ENCODE peak calls at places on chromosomes 4 and X, in five cellular contexts. One of them, this sample, is unnamed.

GRCh38 chrX:114582698-114583395 is 1.0 kb upstream of the HTR2C start:
- DNase-seq in lower leg skin: no peak
- DNase-seq in esophagus squamous epithelium: no peak
- DNase-seq in IMR-90: no peak
- DNase-seq in A549: no peak
- DNase-seq in this sample: no peak

GRCh38 chr4:169283114-169283509 is 12.4 kb upstream of the SH3RF1 start:
- DNase-seq in lower leg skin: no peak
- DNase-seq in esophagus squamous epithelium: no peak
- DNase-seq in IMR-90: peak; percentile 92
- DNase-seq in A549: peak; percentile 68
- DNase-seq in this sample: peak; percentile 11

GRCh38 chr4:71456841-71457240 is 118.0 kb downstream of the SLC4A4 start:
- DNase-seq in lower leg skin: no peak
- DNase-seq in esophagus squamous epithelium: no peak
- DNase-seq in IMR-90: peak; percentile 91
- DNase-seq in A549: peak; percentile 67
- DNase-seq in this sample: no peak

GRCh38 chr4:39362827-39363226 is 3.3 kb downstream of the RFC1 start:
- DNase-seq in lower leg skin: no peak
- DNase-seq in esophagus squamous epithelium: no peak
- DNase-seq in IMR-90: peak; percentile 88
- DNase-seq in A549: no peak
- DNase-seq in this sample: no peak

GRCh38 chr4:161952382-161952781 is 211.4 kb downstream of the FSTL5 start:
- DNase-seq in lower leg skin: no peak
- DNase-seq in esophagus squamous epithelium: no peak
- DNase-seq in IMR-90: no peak
- DNase-seq in A549: peak; percentile 7
- DNase-seq in this sample: no peak

GRCh38 chr4:186840771-186841301 is 117.2 kb upstream of the FAT1 start:
- DNase-seq in lower leg skin: no peak
- DNase-seq in esophagus squamous epithelium: no peak
- DNase-seq in IMR-90: no peak
- DNase-seq in A549: no peak
- DNase-seq in this sample: no peak

GRCh38 chr4:116599859-116600258 is 485.5 kb downstream of the TRAM1L1 start:
- DNase-seq in lower leg skin: no peak
- DNase-seq in esophagus squamous epithelium: no peak
- DNase-seq in IMR-90: no peak
- DNase-seq in A549: peak; percentile 0
- DNase-seq in this sample: no peak

GRCh38 chr4:10983274-10983673 is 298.7 kb upstream of the CLNK start:
- DNase-seq in lower leg skin: no peak
- DNase-seq in esophagus squamous epithelium: no peak
- DNase-seq in IMR-90: no peak
- DNase-seq in A549: no peak
- DNase-seq in this sample: no peak

GRCh38 chr4:6655924-6656323 is 15.4 kb downstream of the MRFAP1 start:
- DNase-seq in lower leg skin: no peak
- DNase-seq in esophagus squamous epithelium: no peak
- DNase-seq in IMR-90: no peak
- DNase-seq in A549: no peak
- DNase-seq in this sample: no peak

GRCh38 chr4:10296730-10297129 is 160.5 kb downstream of the ZNF518B start:
- DNase-seq in lower leg skin: no peak
- DNase-seq in esophagus squamous epithelium: no peak
- DNase-seq in IMR-90: no peak
- DNase-seq in A549: no peak
- DNase-seq in this sample: no peak

GRCh38 chr4:7960017-7960789 is 20.5 kb upstream of the AFAP1 start:
- DNase-seq in lower leg skin: no peak
- DNase-seq in esophagus squamous epithelium: no peak
- DNase-seq in IMR-90: no peak
- DNase-seq in A549: no peak
- DNase-seq in this sample: no peak

GRCh38 chr4:38366451-38366850 is 297.5 kb upstream of the KLF3 start:
- DNase-seq in lower leg skin: no peak
- DNase-seq in esophagus squamous epithelium: no peak
- DNase-seq in IMR-90: no peak
- DNase-seq in A549: no peak
- DNase-seq in this sample: no peak

GRCh38 chrX:41984628-41985027 is 61.3 kb upstream of the CASK start:
- DNase-seq in lower leg skin: no peak
- DNase-seq in esophagus squamous epithelium: no peak
- DNase-seq in IMR-90: no peak
- DNase-seq in A549: no peak
- DNase-seq in this sample: no peak

GRCh38 chr4:155665054-155665453 is 1.6 kb upstream of the GUCY1A1 start:
- DNase-seq in lower leg skin: no peak
- DNase-seq in esophagus squamous epithelium: no peak
- DNase-seq in IMR-90: no peak
- DNase-seq in A549: no peak
- DNase-seq in this sample: no peak

GRCh38 chrX:134948333-134949241 is 42.2 kb upstream of the SMIM10 start:
- DNase-seq in lower leg skin: no peak
- DNase-seq in esophagus squamous epithelium: no peak
- DNase-seq in IMR-90: peak; percentile 88
- DNase-seq in A549: peak; percentile 84
- DNase-seq in this sample: no peak

GRCh38 chrX:24203072-24203808 is 53.7 kb downstream of the ZFX start:
- DNase-seq in lower leg skin: no peak
- DNase-seq in esophagus squamous epithelium: no peak
- DNase-seq in IMR-90: no peak
- DNase-seq in A549: no peak
- DNase-seq in this sample: no peak

GRCh38 chr4:5366421-5366820 is 315.1 kb downstream of the STK32B start:
- DNase-seq in lower leg skin: no peak
- DNase-seq in esophagus squamous epithelium: no peak
- DNase-seq in IMR-90: peak; percentile 15
- DNase-seq in A549: peak; percentile 93
- DNase-seq in this sample: no peak

GRCh38 chr4:181957088-181957487 is 286.1 kb upstream of the TENM3 start:
- DNase-seq in lower leg skin: no peak
- DNase-seq in esophagus squamous epithelium: no peak
- DNase-seq in IMR-90: peak; percentile 78
- DNase-seq in A549: no peak
- DNase-seq in this sample: no peak

GRCh38 chr4:37892641-37893040 is 1.8 kb downstream of the TBC1D1 start:
- DNase-seq in lower leg skin: no peak
- DNase-seq in esophagus squamous epithelium: no peak
- DNase-seq in IMR-90: no peak
- DNase-seq in A549: no peak
- DNase-seq in this sample: no peak

GRCh38 chr4:10346023-10346422 is 111.2 kb downstream of the ZNF518B start:
- DNase-seq in lower leg skin: no peak
- DNase-seq in esophagus squamous epithelium: no peak
- DNase-seq in IMR-90: peak; percentile 1
- DNase-seq in A549: no peak
- DNase-seq in this sample: no peak

GRCh38 chr4:47032405-47033106 is 1.2 kb downstream of the GABRB1 start:
- DNase-seq in lower leg skin: peak; percentile 84
- DNase-seq in esophagus squamous epithelium: no peak
- DNase-seq in IMR-90: peak; percentile 65
- DNase-seq in A549: peak; percentile 30
- DNase-seq in this sample: peak; percentile 17

GRCh38 chr4:5052726-5053425 is 1.6 kb downstream of the STK32B start:
- DNase-seq in lower leg skin: no peak
- DNase-seq in esophagus squamous epithelium: no peak
- DNase-seq in IMR-90: no peak
- DNase-seq in A549: peak; percentile 9
- DNase-seq in this sample: no peak

GRCh38 chr4:169619518-169619957 is 840 bp upstream of the CLCN3 start:
- DNase-seq in lower leg skin: no peak
- DNase-seq in esophagus squamous epithelium: no peak
- DNase-seq in IMR-90: peak; percentile 54
- DNase-seq in A549: peak; percentile 68
- DNase-seq in this sample: no peak

GRCh38 chr4:56803473-56803872 is 18.0 kb downstream of the SPINK2 start:
- DNase-seq in lower leg skin: no peak
- DNase-seq in esophagus squamous epithelium: no peak
- DNase-seq in IMR-90: no peak
- DNase-seq in A549: no peak
- DNase-seq in this sample: no peak

GRCh38 chr4:1200425-1201035 is 28.1 kb upstream of the SPON2 start:
- DNase-seq in lower leg skin: peak; percentile 88
- DNase-seq in esophagus squamous epithelium: no peak
- DNase-seq in IMR-90: peak; percentile 95
- DNase-seq in A549: no peak
- DNase-seq in this sample: peak; percentile 51

GRCh38 chr4:73446336-73446938 is 10.4 kb downstream of the AFP start:
- DNase-seq in lower leg skin: no peak
- DNase-seq in esophagus squamous epithelium: no peak
- DNase-seq in IMR-90: peak; percentile 63
- DNase-seq in A549: peak; percentile 60
- DNase-seq in this sample: no peak

GRCh38 chr4:37549003-37549402 is 137.2 kb downstream of the RELL1 start:
- DNase-seq in lower leg skin: no peak
- DNase-seq in esophagus squamous epithelium: no peak
- DNase-seq in IMR-90: peak; percentile 67
- DNase-seq in A549: no peak
- DNase-seq in this sample: no peak

GRCh38 chrX:1164322-1165288 is 47.8 kb downstream of the CRLF2 start:
- DNase-seq in lower leg skin: peak; percentile 81
- DNase-seq in esophagus squamous epithelium: no peak
- DNase-seq in IMR-90: no peak
- DNase-seq in A549: peak; percentile 60
- DNase-seq in this sample: no peak

GRCh38 chr4:169993531-169993930 is 32.7 kb downstream of the MFAP3L start:
- DNase-seq in lower leg skin: no peak
- DNase-seq in esophagus squamous epithelium: no peak
- DNase-seq in IMR-90: no peak
- DNase-seq in A549: no peak
- DNase-seq in this sample: no peak

GRCh38 chr4:142475663-142476062 is 370.4 kb downstream of the INPP4B start:
- DNase-seq in lower leg skin: no peak
- DNase-seq in esophagus squamous epithelium: no peak
- DNase-seq in IMR-90: peak; percentile 44
- DNase-seq in A549: peak; percentile 63
- DNase-seq in this sample: no peak

GRCh38 chrX:110403839-110404238 is 45.2 kb downstream of the RTL9 start:
- DNase-seq in lower leg skin: no peak
- DNase-seq in esophagus squamous epithelium: no peak
- DNase-seq in IMR-90: peak; percentile 78
- DNase-seq in A549: no peak
- DNase-seq in this sample: no peak

GRCh38 chr4:147019061-147019460 is 73.4 kb upstream of the TTC29 start:
- DNase-seq in lower leg skin: peak; percentile 88
- DNase-seq in esophagus squamous epithelium: no peak
- DNase-seq in IMR-90: peak; percentile 56
- DNase-seq in A549: peak; percentile 53
- DNase-seq in this sample: peak; percentile 2

GRCh38 chr4:85952518-85952917 is 407.3 kb downstream of the MAPK10 start:
- DNase-seq in lower leg skin: no peak
- DNase-seq in esophagus squamous epithelium: no peak
- DNase-seq in IMR-90: peak; percentile 58
- DNase-seq in A549: peak; percentile 38
- DNase-seq in this sample: no peak

GRCh38 chrX:128717635-128718578 is 665.7 kb upstream of the ACTRT1 start:
- DNase-seq in lower leg skin: no peak
- DNase-seq in esophagus squamous epithelium: no peak
- DNase-seq in IMR-90: no peak
- DNase-seq in A549: no peak
- DNase-seq in this sample: no peak
- TF ChIP-seq POLR2A in lower leg skin: no peak
- TF ChIP-seq POLR2A in esophagus squamous epithelium: no peak
- TF ChIP-seq POLR2A in IMR-90: no peak
- TF ChIP-seq POLR2A in A549: no peak
- TF ChIP-seq POLR2A in this sample: no peak

GRCh38 chrX:46573896-46574336 is 351 bp downstream of the CHST7 start:
- DNase-seq in lower leg skin: peak; percentile 88
- DNase-seq in esophagus squamous epithelium: peak; percentile 12
- DNase-seq in IMR-90: peak; percentile 48
- DNase-seq in A549: peak; percentile 83
- DNase-seq in this sample: no peak

GRCh38 chrX:46575586-46575985 is 2.0 kb downstream of the CHST7 start:
- DNase-seq in lower leg skin: no peak
- DNase-seq in esophagus squamous epithelium: no peak
- DNase-seq in IMR-90: no peak
- DNase-seq in A549: no peak
- DNase-seq in this sample: no peak

GRCh38 chrX:46574941-46575381 is 1.4 kb downstream of the CHST7 start:
- DNase-seq in lower leg skin: peak; percentile 63
- DNase-seq in esophagus squamous epithelium: no peak
- DNase-seq in IMR-90: no peak
- DNase-seq in A549: no peak
- DNase-seq in this sample: no peak

GRCh38 chrX:46573331-46573895 is at the start of gene CHST7:
- DNase-seq in lower leg skin: peak; percentile 91
- DNase-seq in esophagus squamous epithelium: no peak
- DNase-seq in IMR-90: peak; percentile 52
- DNase-seq in A549: peak; percentile 80
- DNase-seq in this sample: no peak

GRCh38 chrX:46574337-46574940 is 874 bp downstream of the CHST7 start:
- DNase-seq in lower leg skin: peak; percentile 84
- DNase-seq in esophagus squamous epithelium: no peak
- DNase-seq in IMR-90: no peak
- DNase-seq in A549: peak; percentile 48
- DNase-seq in this sample: no peak
- TF ChIP-seq POLR2A in lower leg skin: no peak
- TF ChIP-seq POLR2A in esophagus squamous epithelium: no peak
- TF ChIP-seq POLR2A in IMR-90: no peak
- TF ChIP-seq POLR2A in A549: peak; percentile 10
- TF ChIP-seq POLR2A in this sample: no peak

DNA sequence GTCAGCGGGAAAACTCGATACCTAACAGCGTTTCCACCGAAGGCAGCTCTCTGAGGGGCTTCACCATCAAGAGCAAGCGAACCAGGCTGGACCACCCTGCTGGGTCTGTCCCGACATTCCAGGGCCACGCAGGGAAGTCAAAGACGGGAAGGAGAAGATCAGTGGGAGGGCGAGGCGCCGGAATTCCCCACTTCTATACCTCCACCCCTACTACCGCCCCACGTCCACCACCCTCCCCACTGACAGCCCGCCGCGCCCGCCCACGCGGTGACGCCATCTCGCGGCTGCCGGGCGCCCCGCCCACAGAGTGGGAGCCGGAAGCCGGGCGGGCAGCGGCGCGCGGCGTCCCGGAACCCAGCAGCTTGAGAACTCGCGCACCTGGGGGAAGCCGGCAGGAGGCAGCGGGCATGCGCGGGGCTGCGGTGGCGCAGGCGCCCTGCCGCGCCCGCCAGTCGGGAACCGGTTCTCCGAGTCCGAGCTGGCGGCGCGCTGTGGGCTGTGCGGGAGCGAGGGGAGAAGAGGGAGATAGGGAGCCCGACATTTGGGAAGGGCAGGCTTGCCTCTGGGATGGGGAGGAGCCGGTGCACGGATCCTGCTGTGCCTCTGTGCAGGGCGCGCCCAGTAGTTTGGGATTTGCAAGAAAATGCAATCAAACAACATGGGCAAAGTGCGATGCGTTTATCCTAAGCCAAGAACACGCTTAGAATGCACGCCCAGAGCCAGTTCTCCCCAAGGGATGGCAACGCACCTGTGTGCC is 3.2 kb upstream of the STIM2 start:
- DNase-seq in lower leg skin: peak; percentile 97
- DNase-seq in esophagus squamous epithelium: peak; percentile 67
- DNase-seq in IMR-90: peak; percentile 84
- DNase-seq in A549: peak; percentile 81
- DNase-seq in this sample: peak; percentile 66
- TF ChIP-seq POLR2A in lower leg skin: no peak
- TF ChIP-seq POLR2A in esophagus squamous epithelium: peak; percentile 83
- TF ChIP-seq POLR2A in IMR-90: no peak
- TF ChIP-seq POLR2A in A549: peak; percentile 69
- TF ChIP-seq POLR2A in this sample: peak; percentile 67

GRCh38 chrX:129932137-129932791 is 26.3 kb downstream of the UTP14A start:
- DNase-seq in lower leg skin: peak; percentile 97
- DNase-seq in esophagus squamous epithelium: peak; percentile 75
- DNase-seq in IMR-90: peak; percentile 81
- DNase-seq in A549: peak; percentile 94
- DNase-seq in this sample: peak; percentile 79
- TF ChIP-seq POLR2A in lower leg skin: no peak
- TF ChIP-seq POLR2A in esophagus squamous epithelium: peak; percentile 18
- TF ChIP-seq POLR2A in IMR-90: no peak
- TF ChIP-seq POLR2A in A549: peak; percentile 58
- TF ChIP-seq POLR2A in this sample: peak; percentile 42

This sample was measured in H54.